ENCODE peak calls at places on chromosomes 16 and 17, in seven cellular contexts. V, X, L, O, K, A and S are unnamed samples.

GRCh38 chr16:69741951-69742904 is 12.5 kb downstream of the NOB1 start:
- DNase-seq in O (peak), L (peak), V (peak), K (peak), X (peak), A (peak), S (peak)

GRCh38 chr16:1035066-1035415 is 37.5 kb upstream of the SSTR5 start:
- DNase-seq in K (no peak), V (no peak), X (no peak), A (no peak), L (no peak), O (no peak), S (no peak)

GRCh38 chr17:40542562-40543411 is 22.5 kb downstream of the CCR7 start:
- DNase-seq in O (peak), X (no peak), V (peak), L (peak), A (peak), K (peak), S (no peak)

GRCh38 chr16:1538804-1539520 is 5.5 kb downstream of the TMEM204 start:
- DNase-seq in A (no peak), V (no peak), L (no peak), O (no peak), X (no peak), K (peak), S (no peak)

GRCh38 chr17:77875881-77876509 is 82.5 kb upstream of the TNRC6C start:
- DNase-seq in A (peak), K (peak), X (peak), L (no peak), V (no peak), O (no peak), S (no peak)

GRCh38 chr17:75131278-75132017 is at the start of gene NT5C:
- DNase-seq in K (peak), V (peak), L (peak), O (peak), X (peak), A (peak), S (peak)

GRCh38 chr16:56368545-56368944 is 56.8 kb downstream of the AMFR start:
- DNase-seq in O (no peak), K (no peak), X (no peak), A (no peak), V (no peak), L (no peak), S (no peak)

GRCh38 chr17:40316571-40317344 is 7.8 kb downstream of the RARA start:
- DNase-seq in A (peak), X (peak), L (peak), O (peak), K (peak), V (peak), S (peak)

GRCh38 chr17:31490991-31491793 is 99.7 kb downstream of the RAB11FIP4 start:
- DNase-seq in O (no peak), K (no peak), L (no peak), X (no peak), V (no peak), A (no peak), S (no peak)

GRCh38 chr17:68106085-68106484 is 70.5 kb downstream of the KPNA2 start:
- DNase-seq in O (no peak), V (no peak), K (no peak), L (no peak), X (no peak), A (no peak), S (no peak)

GRCh38 chr16:62256406-62256805 is 220.2 kb upstream of the CDH8 start:
- DNase-seq in L (no peak), A (no peak), K (peak), X (no peak), O (peak), V (no peak), S (no peak)

GRCh38 chr17:17096438-17097178 is 54.4 kb downstream of the MPRIP start:
- DNase-seq in O (peak), X (peak), V (no peak), L (peak), K (no peak), A (peak), S (no peak)

GRCh38 chr16:56649820-56650219 is 1.9 kb upstream of the MT1B start:
- DNase-seq in A (no peak), O (no peak), V (no peak), K (peak), X (no peak), L (no peak), S (no peak)

GRCh38 chr17:43438626-43439529 is 40.1 kb downstream of the ARL4D start:
- DNase-seq in V (no peak), K (no peak), X (no peak), A (no peak), L (no peak), O (no peak), S (no peak)

GRCh38 chr17:2070241-2071023 is 15.5 kb downstream of the HIC1 start:
- DNase-seq in O (no peak), A (no peak), X (no peak), L (no peak), K (no peak), V (no peak), S (no peak)

GRCh38 chr17:63984651-63985386 is 12.1 kb upstream of the SCN4A start:
- DNase-seq in O (peak), X (peak), V (peak), A (peak), K (peak), L (no peak), S (no peak)

DNA sequence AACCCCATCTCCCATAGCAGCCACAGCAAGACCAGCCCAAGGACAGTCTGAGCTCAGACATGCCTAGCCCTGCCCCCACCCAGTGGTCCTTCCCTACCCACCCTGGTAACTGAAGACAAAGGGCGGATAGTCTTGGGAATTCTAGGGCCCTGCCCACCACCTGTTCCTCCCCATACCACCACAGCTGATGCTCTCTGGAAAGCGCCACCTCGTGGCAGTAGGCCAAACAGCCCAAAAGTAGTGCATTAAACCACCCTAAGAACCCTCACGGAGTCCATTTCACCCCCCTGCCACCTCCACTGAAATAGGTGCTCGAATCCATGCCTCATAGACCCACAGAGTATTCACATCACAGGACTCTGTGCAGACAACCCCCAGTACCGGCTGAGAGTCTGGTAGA is 1021.4 kb downstream of the CDH8 start:
- DNase-seq in X (no peak), A (no peak), V (no peak), L (no peak), K (no peak), O (no peak), S (no peak)
- TF ChIP-seq CTCF in X (no peak), A (no peak), V (no peak), L (no peak), K (no peak), O (no peak), S (no peak)

DNA sequence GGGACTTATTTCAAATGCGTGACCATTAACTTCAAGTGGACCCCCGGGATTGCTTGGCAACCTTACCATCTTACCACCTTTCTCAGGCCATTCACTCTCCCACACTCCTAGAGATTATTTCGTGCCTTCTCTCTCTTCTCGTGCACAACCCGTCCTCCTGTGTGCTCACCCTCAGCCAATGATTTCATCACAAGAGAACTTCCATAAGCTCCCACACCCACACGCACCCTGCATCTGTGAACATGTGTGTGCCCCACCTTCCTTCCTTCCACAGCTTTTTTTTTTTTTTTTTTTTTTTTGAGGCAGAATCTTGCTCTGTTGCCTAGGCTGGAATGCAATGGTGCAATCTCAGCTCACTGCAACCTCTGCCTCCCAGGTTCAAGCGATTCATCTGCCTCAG is 27.4 kb upstream of the CDH3 start:
- DNase-seq in X (no peak), L (no peak), K (no peak), A (no peak), O (no peak), V (no peak), S (no peak)
- TF ChIP-seq CTCF in X (no peak), L (no peak), K (no peak), A (no peak), O (no peak), V (no peak), S (no peak)

GRCh38 chr17:44977065-44977464 is 9.0 kb upstream of the C1QL1 start:
- DNase-seq in L (no peak), X (no peak), O (no peak), V (no peak), A (no peak), K (peak), S (no peak)
- TF ChIP-seq CTCF in L (no peak), X (peak), O (no peak), V (no peak), A (no peak), K (peak), S (no peak)

GRCh38 chr16:3023669-3024478 is at the start of the genes HCFC1R1 and THOC6:
- DNase-seq in X (peak), V (peak), A (peak), O (peak), L (peak), K (peak), S (peak)
- TF ChIP-seq CTCF in X (no peak), V (no peak), A (no peak), O (no peak), L (no peak), K (no peak), S (no peak)